ENCODE peak calls at places on chromosomes 4 and X, in four cellular contexts. G is fibroblast of lung, Y is mammary epithelial cell, W is ovary. I is an unnamed sample.

GRCh38 chrX:153595859-153596857 is 2.8 kb downstream of the CCNQ start:
- DNase-seq in Y (no peak), W (no peak), G (no peak), I (no peak)

GRCh38 chr4:118776166-118776954 is 59.6 kb downstream of the SEC24D start:
- DNase-seq in G (peak; percentile 76), Y (peak; percentile 31), W (no peak), I (no peak)

GRCh38 chrX:41167888-41168287 is 82.6 kb downstream of the USP9X start:
- DNase-seq in Y (peak; percentile 2), G (no peak), W (no peak), I (no peak)

GRCh38 chrX:104987063-104987462 is 233.4 kb downstream of the TEX13A start:
- DNase-seq in Y (peak; percentile 45), G (peak; percentile 11), W (no peak), I (no peak)

GRCh38 chr4:154686838-154687237 is 57.0 kb upstream of the LRAT start:
- DNase-seq in G (peak; percentile 1), W (no peak), Y (peak; percentile 9), I (no peak)

GRCh38 chr4:128287159-128287870 is at the start of gene PGRMC2:
- DNase-seq in Y (no peak), G (peak; percentile 44), W (no peak), I (no peak)

GRCh38 chr4:147754037-147754445 is 22.2 kb downstream of the ARHGAP10 start:
- DNase-seq in Y (peak; percentile 72), W (no peak), G (peak; percentile 96), I (no peak)

GRCh38 chr4:82988323-82988832 is 22.2 kb downstream of the LIN54 start:
- DNase-seq in G (peak; percentile 83), Y (no peak), W (no peak), I (no peak)

GRCh38 chr4:91840359-91840758 is 463.4 kb upstream of the GRID2 start:
- DNase-seq in W (no peak), G (no peak), Y (no peak), I (no peak)

GRCh38 chr4:32985256-32985655 is 2265.1 kb downstream of the PCDH7 start:
- DNase-seq in G (peak; percentile 40), Y (no peak), W (no peak), I (no peak)

GRCh38 chrX:292900-293897 is 12.0 kb downstream of the PLCXD1 start:
- DNase-seq in Y (no peak), W (no peak), G (no peak), I (no peak)

GRCh38 chrX:13515181-13515930 is 54.0 kb upstream of the EGFL6 start:
- DNase-seq in G (no peak), W (no peak), Y (no peak), I (no peak)

GRCh38 chrX:38278682-38279081 is 48.6 kb downstream of the RPGR start:
- DNase-seq in G (peak; percentile 62), W (no peak), Y (no peak), I (no peak)

GRCh38 chr4:146023334-146023967 is 84.8 kb upstream of the ZNF827 start:
- DNase-seq in W (no peak), G (no peak), Y (no peak), I (no peak)

GRCh38 chr4:146018247-146018646 is 79.6 kb upstream of the ZNF827 start:
- DNase-seq in Y (no peak), G (no peak), W (no peak), I (no peak)

DNA sequence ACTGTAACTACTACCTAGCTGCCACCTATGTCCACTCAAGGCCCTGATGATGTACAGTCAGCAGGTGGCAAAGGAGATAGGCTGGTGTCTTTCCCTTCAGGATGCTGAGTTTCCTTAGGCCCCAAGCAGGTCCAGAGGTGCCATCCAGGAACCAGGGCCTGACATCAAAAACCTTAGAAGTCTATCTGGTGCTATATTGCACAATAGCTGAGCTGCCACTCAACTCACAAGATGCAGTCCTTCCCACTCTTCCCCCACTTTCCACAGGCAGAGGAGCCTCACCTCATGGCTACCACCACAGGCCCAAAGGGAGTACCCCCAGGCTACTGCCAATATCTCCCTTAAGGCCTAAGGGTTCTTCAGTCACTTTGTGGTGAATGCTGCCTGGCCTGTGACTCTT is 83.9 kb upstream of the ZNF827 start:
- DNase-seq in G (no peak), W (no peak), Y (no peak), I (no peak)
- H3K4me3 ChIP-seq in G (no peak overlapping the region), W (no peak overlapping the region), Y (no peak overlapping the region), I (no peak overlapping the region)

GRCh38 chrX:56788229-56788628 is 59.2 kb downstream of the NBDY start:
- DNase-seq in Y (no peak), G (no peak), W (peak; percentile 55), I (no peak)

GRCh38 chrX:56788717-56789122 is 59.7 kb downstream of the NBDY start:
- DNase-seq in Y (no peak), G (no peak), W (peak; percentile 81), I (no peak)

GRCh38 chrX:56787734-56788152 is 58.7 kb downstream of the NBDY start:
- DNase-seq in G (no peak), Y (no peak), W (no peak), I (no peak)

GRCh38 chrX:56790778-56791177 is 61.7 kb downstream of the NBDY start:
- DNase-seq in G (no peak), Y (no peak), W (no peak), I (no peak)

GRCh38 chrX:56789518-56790070 is 60.6 kb downstream of the NBDY start:
- DNase-seq in W (no peak), G (no peak), Y (no peak), I (no peak)
- H3K4me1 ChIP-seq in W (no peaks in the 10 kb centered on the region), G (no peaks in the 10 kb centered on the region), Y (no peaks in the 10 kb centered on the region), I (peaks cover 4% of the 10 kb centered on the region)

DNA sequence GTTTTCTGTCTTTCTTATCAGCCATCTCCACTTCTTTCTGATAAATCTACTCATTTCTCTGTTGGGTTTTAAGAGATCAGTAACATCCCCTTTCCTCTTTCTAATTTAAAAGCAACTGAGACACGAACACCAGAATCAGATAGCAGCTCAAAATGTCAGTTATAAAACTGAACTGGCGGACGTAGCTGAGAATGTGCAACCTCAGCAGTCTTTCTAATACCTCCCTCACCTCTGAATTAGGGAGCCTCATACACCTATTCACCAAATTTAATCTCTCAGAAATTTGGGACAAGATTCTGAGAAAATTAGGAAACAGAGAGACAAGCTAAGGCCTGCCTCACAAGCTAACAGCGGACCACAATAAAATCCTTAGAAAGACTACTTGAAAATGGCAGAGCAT is 52.0 kb upstream of the ACSL4 start:
- DNase-seq in Y (no peak), W (no peak), G (no peak), I (no peak)
- H3K27ac ChIP-seq in Y (no peak overlapping the region), W (no peak overlapping the region), G (no peak overlapping the region), I (no peak overlapping the region)

GRCh38 chr4:110636231-110636676 is 13.4 kb upstream of the PITX2 start:
- DNase-seq in W (no peak), Y (no peak), G (no peak), I (no peak)

GRCh38 chr4:110638347-110638746 is 15.5 kb upstream of the PITX2 start:
- DNase-seq in Y (no peak), W (no peak), G (no peak), I (no peak)

GRCh38 chr4:110637408-110638131 is 14.7 kb upstream of the PITX2 start:
- DNase-seq in G (no peak), W (no peak), Y (no peak), I (no peak)

GRCh38 chr4:110635155-110635479 is 12.2 kb upstream of the PITX2 start:
- DNase-seq in G (no peak), Y (no peak), W (no peak), I (no peak)

DNA sequence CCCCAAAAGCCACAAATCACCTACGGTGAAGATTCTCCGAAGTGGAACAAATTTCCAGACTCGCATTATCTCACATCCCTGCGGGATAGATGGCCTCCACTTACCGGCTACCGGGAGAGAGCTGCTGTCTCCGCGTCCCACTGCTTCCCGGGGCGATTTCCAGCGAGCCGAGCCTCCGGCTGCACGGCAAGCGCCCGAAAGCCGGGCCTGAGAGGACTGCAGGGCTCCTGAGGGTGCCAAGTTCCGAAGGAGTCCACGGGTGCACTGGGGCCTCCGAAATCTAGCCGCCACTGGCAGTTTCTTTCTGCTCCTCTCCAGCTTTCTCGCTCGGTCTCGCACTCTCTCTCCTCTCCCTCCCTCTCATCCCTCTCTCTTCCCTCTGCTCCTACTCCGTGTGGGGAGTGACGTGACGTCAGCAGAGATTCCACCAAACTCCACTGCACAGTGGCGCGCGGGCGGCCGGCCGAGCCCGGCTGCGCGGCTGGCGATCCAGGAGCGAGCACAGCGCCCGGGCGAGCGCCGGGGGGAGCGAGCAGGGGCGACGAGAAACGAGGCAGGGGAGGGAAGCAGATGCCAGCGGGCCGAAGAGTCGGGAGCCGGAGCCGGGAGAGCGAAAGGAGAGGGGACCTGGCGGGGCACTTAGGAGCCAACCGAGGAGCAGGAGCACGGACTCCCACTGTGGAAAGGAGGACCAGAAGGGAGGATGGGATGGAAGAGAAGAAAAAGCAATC is 14.0 kb upstream of the PITX2 start:
- DNase-seq in G (peak; percentile 46), W (no peak), Y (no peak), I (no peak)
- H3K4me3 ChIP-seq in G (peak overlapping the region; percentile 40), W (peak overlapping the region; percentile 18), Y (peak overlapping the region; percentile 10), I (peak overlapping the region; percentile 5)

GRCh38 chr4:153539058-153539826 is 73.1 kb downstream of the TMEM131L start:
- DNase-seq in W (no peak), G (no peak), Y (no peak), I (no peak)
- H3K4me1 ChIP-seq in W (peaks cover 6% of the 10 kb centered on the region), G (peaks cover 4% of the 10 kb centered on the region), Y (peaks cover 18% of the 10 kb centered on the region), I (peaks cover 11% of the 10 kb centered on the region)

GRCh38 chr4:40967550-40967949 is 217.8 kb downstream of the NSUN7 start:
- DNase-seq in W (no peak), Y (no peak), G (no peak), I (no peak)
- H3K27ac ChIP-seq in W (no peak overlapping the region), Y (no peak overlapping the region), G (no peak overlapping the region), I (no peak overlapping the region)

DNA sequence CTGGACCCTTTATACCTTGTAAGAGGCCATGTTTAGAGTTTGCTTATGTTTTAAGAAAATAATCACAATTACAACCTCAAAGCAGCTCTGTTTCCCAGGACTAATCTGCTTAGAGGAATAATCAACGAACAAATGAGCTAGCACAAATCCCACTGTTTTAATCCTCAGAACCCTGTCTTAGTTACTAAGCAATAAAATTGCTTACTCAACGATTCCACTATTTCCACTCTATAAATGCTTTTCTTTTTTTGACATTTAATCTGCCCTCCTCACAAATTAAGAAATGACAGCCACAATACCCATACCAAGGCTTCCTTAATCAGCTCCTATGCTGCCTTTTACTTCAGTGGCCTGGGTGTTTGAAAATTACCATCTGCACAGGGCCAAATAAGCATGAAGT is 48.8 kb downstream of the FAM120C start:
- DNase-seq in Y (no peak), G (no peak), W (no peak), I (no peak)
- H3K4me3 ChIP-seq in Y (no peak overlapping the region), G (no peak overlapping the region), W (no peak overlapping the region), I (no peak overlapping the region)

GRCh38 chr4:102825261-102826071 is 1.9 kb downstream of the UBE2D3 start:
- DNase-seq in G (peak; percentile 73), W (peak; percentile 12), Y (peak; percentile 83), I (no peak)
- H3K4me1 ChIP-seq in G (peaks cover 8% of the 10 kb centered on the region), W (no peaks in the 10 kb centered on the region), Y (peaks cover 17% of the 10 kb centered on the region), I (no peaks in the 10 kb centered on the region)

GRCh38 chr4:87390931-87391782 is at the start of gene HSD17B11:
- DNase-seq in W (peak; percentile 90), Y (peak; percentile 82), G (peak; percentile 93), I (peak; percentile 91)

GRCh38 chr4:87392183-87392582 is 1.2 kb upstream of the HSD17B11 start:
- DNase-seq in G (no peak), Y (no peak), W (no peak), I (no peak)

GRCh38 chr4:87387237-87387636 is 3.8 kb downstream of the HSD17B11 start:
- DNase-seq in Y (no peak), G (no peak), W (no peak), I (no peak)

GRCh38 chr4:87391783-87392054 is 731 bp upstream of the HSD17B11 start:
- DNase-seq in W (no peak), Y (no peak), G (no peak), I (no peak)
- H3K27ac ChIP-seq in W (peak overlapping the region; percentile 15), Y (peak overlapping the region; percentile 64), G (peak overlapping the region; percentile 68), I (peak overlapping the region; percentile 98)